ENCODE peak calls at places on chromosomes 6 and 20, in ten cellular contexts. U, M, X, A, G, Z, B, S, Y and E are unnamed samples.

GRCh38 chr20:45816951-45817651 is 4.7 kb downstream of the UBE2C start:
- DNase-seq in A (no peak), G (no peak), B (no peak), Y (no peak), S (no peak), U (no peak), M (no peak), Z (no peak), X (no peak), E (no peak)

GRCh38 chr20:14919473-14920157 is 582.2 kb upstream of the FLRT3 start:
- DNase-seq in S (peak), Y (no peak), Z (peak), B (no peak), G (peak), A (no peak), X (peak), M (no peak), U (no peak), E (no peak)

GRCh38 chr20:8424986-8425385 is 292.9 kb downstream of the PLCB1 start:
- DNase-seq in Y (no peak), G (no peak), Z (no peak), X (no peak), M (no peak), U (no peak), B (no peak), A (no peak), S (no peak), E (no peak)

GRCh38 chr6:167300902-167301425 is 9.8 kb downstream of the UNC93A start:
- DNase-seq in G (peak), U (no peak), A (no peak), Z (no peak), B (no peak), M (no peak), S (no peak), Y (no peak), X (no peak), E (no peak)

GRCh38 chr6:104718672-104719071 is 141.0 kb downstream of the HACE1 start:
- DNase-seq in Y (no peak), G (no peak), Z (no peak), U (peak), X (no peak), A (no peak), M (no peak), B (no peak), S (no peak), E (no peak)

GRCh38 chr6:424741-425417 is 33.3 kb downstream of the IRF4 start:
- DNase-seq in B (no peak), X (no peak), A (no peak), Z (no peak), G (no peak), U (no peak), Y (no peak), S (no peak), M (no peak), E (no peak)

GRCh38 chr6:107784669-107785068 is 39.4 kb downstream of the SCML4 start:
- DNase-seq in A (no peak), G (no peak), M (no peak), B (no peak), Y (no peak), U (peak), Z (no peak), X (no peak), S (no peak), E (no peak)

GRCh38 chr6:30683980-30684338 is 2.5 kb downstream of the PPP1R18 start:
- DNase-seq in U (no peak), G (no peak), M (no peak), A (no peak), X (no peak), Z (no peak), B (no peak), Y (no peak), S (no peak), E (no peak)

GRCh38 chr6:93644611-93645010 is 225.3 kb upstream of the EPHA7 start:
- DNase-seq in S (no peak), X (no peak), A (no peak), U (no peak), Z (no peak), G (no peak), M (no peak), B (no peak), Y (no peak), E (peak)

GRCh38 chr6:44224978-44225330 is 1.6 kb downstream of the SLC29A1 start:
- DNase-seq in B (no peak), U (no peak), G (no peak), Y (no peak), S (no peak), A (no peak), X (no peak), Z (no peak), M (no peak), E (no peak)

GRCh38 chr6:73388800-73389512 is 5.7 kb upstream of the DDX43 start:
- DNase-seq in X (peak), U (peak), Z (peak), Y (peak), G (peak), A (peak), M (peak), S (peak), B (no peak), E (peak)

GRCh38 chr6:37673436-37673835 is 24.2 kb downstream of the MDGA1 start:
- DNase-seq in G (no peak), X (no peak), Z (no peak), B (no peak), A (no peak), U (no peak), M (no peak), S (no peak), Y (no peak), E (no peak)

GRCh38 chr6:168415149-168415992 is 25.6 kb upstream of the SMOC2 start:
- DNase-seq in B (no peak), Y (no peak), A (no peak), G (no peak), Z (no peak), M (no peak), X (no peak), S (no peak), U (no peak), E (peak)

GRCh38 chr20:47782091-47782490 is 3.2 kb downstream of the SULF2 start:
- DNase-seq in Z (no peak), S (no peak), Y (no peak), U (no peak), M (no peak), B (no peak), A (no peak), X (no peak), G (no peak), E (no peak)

GRCh38 chr6:144278659-144279314 is 6.3 kb upstream of the UTRN start:
- DNase-seq in G (no peak), A (no peak), X (no peak), U (no peak), Y (no peak), S (peak), Z (peak), B (no peak), M (no peak), E (no peak)

GRCh38 chr6:166724576-166724975 is 97.5 kb upstream of the RPS6KA2 start:
- DNase-seq in B (no peak), M (no peak), S (no peak), U (no peak), G (no peak), A (no peak), Z (no peak), Y (no peak), X (no peak), E (no peak)

GRCh38 chr20:23145281-23145700 is 59.2 kb upstream of the CD93 start:
- DNase-seq in X (no peak), S (no peak), A (no peak), M (peak), B (no peak), U (peak), Z (no peak), Y (no peak), G (peak), E (peak)

GRCh38 chr6:219019-219570 is 73.2 kb upstream of the DUSP22 start:
- DNase-seq in A (no peak), Z (no peak), M (no peak), X (no peak), U (no peak), S (no peak), Y (no peak), G (no peak), B (no peak), E (no peak)

GRCh38 chr6:15073344-15073789 is 172.5 kb upstream of the JARID2 start:
- DNase-seq in Z (no peak), S (peak), A (no peak), X (no peak), Y (no peak), M (no peak), U (peak), B (no peak), G (no peak), E (no peak)

GRCh38 chr6:52642381-52642780 is 28.5 kb upstream of the TMEM14A start:
- DNase-seq in U (no peak), Z (no peak), B (no peak), M (no peak), S (no peak), G (no peak), A (no peak), Y (no peak), X (no peak), E (no peak)

GRCh38 chr20:14470231-14470894 is 133.0 kb upstream of the FLRT3 start:
- DNase-seq in B (no peak), Z (no peak), U (no peak), G (peak), M (no peak), A (no peak), X (peak), S (no peak), Y (no peak), E (no peak)

GRCh38 chr6:165081944-165082532 is 227.4 kb downstream of the C6orf118 start:
- DNase-seq in A (no peak), G (no peak), X (no peak), S (no peak), B (no peak), U (no peak), Z (no peak), M (no peak), Y (no peak), E (no peak)

GRCh38 chr20:32845786-32846185 is 12.9 kb upstream of the EFCAB8 start:
- DNase-seq in U (no peak), B (no peak), Z (no peak), M (no peak), X (no peak), A (no peak), Y (no peak), G (no peak), S (no peak), E (no peak)

GRCh38 chr6:25312034-25312620 is 33.0 kb downstream of the CARMIL1 start:
- DNase-seq in A (no peak), M (no peak), Y (no peak), Z (no peak), S (no peak), B (no peak), G (no peak), X (peak), U (peak), E (peak)

GRCh38 chr6:17850281-17850680 is 137.2 kb downstream of the KIF13A start:
- DNase-seq in A (no peak), M (no peak), B (no peak), U (no peak), Y (no peak), X (no peak), S (no peak), G (no peak), Z (no peak), E (no peak)

DNA sequence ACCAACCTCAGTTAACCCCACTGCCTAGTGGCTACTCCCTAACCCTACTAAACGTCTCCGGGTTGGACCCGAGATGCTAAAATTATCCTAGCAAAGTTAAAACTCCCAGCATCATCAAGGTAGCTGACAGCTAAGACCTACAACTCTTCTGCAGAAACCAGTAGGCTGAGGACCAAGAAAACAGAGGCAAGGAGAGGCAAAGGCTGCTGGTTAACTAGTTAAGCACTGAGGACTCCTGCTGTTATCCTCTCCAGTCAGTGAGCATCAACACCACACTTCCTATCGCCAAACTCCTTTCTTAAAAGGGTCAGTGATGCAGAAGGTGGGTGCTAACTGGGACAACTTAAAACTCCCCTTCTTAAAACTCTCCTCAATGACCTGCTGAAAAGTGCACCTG is 1.8 kb downstream of the TRERF1 start:
- DNase-seq in X (no peak), A (no peak), S (no peak), G (no peak), B (no peak), Z (no peak), U (peak), Y (no peak), M (no peak), E (peak)
- TF ChIP-seq CTCF in X (no peak), A (no peak), S (no peak), G (no peak), B (no peak), Z (no peak), U (no peak), Y (no peak), M (no peak), E (no peak)

GRCh38 chr6:98836962-98837944 is 2.9 kb downstream of the POU3F2 start:
- DNase-seq in U (peak), G (no peak), M (no peak), X (no peak), Z (no peak), B (no peak), S (no peak), A (no peak), Y (no peak), E (no peak)

GRCh38 chr6:98834060-98835031 is at the start of gene POU3F2:
- DNase-seq in M (peak), B (peak), G (peak), Y (peak), Z (peak), A (peak), S (peak), U (peak), X (peak), E (peak)

GRCh38 chr6:98835149-98836024 is 1.0 kb downstream of the POU3F2 start:
- DNase-seq in G (no peak), A (no peak), S (no peak), B (peak), U (peak), X (peak), Z (no peak), Y (no peak), M (peak), E (no peak)

GRCh38 chr6:98838027-98838426 is 3.7 kb downstream of the POU3F2 start:
- DNase-seq in S (no peak), B (no peak), X (no peak), M (no peak), Z (no peak), U (peak), G (no peak), Y (no peak), A (no peak), E (no peak)

GRCh38 chr6:98836025-98836961 is 1.9 kb downstream of the POU3F2 start:
- DNase-seq in Z (no peak), G (no peak), A (no peak), B (peak), Y (no peak), M (no peak), U (no peak), S (no peak), X (no peak), E (no peak)
- H3K4me3 ChIP-seq in Z (no peak), G (peak), A (no peak), B (peak), Y (no peak), M (no peak), U (no peak), S (no peak), X (peak), E (no peak)

GRCh38 chr20:44253528-44253927 is 6.4 kb downstream of the GDAP1L1 start:
- DNase-seq in X (peak), U (no peak), M (no peak), B (no peak), S (peak), Z (no peak), G (no peak), Y (no peak), A (no peak), E (no peak)
- TF ChIP-seq CTCF in X (no peak), U (no peak), M (no peak), B (no peak), S (no peak), Z (no peak), G (no peak), Y (no peak), A (peak), E (peak)

DNA sequence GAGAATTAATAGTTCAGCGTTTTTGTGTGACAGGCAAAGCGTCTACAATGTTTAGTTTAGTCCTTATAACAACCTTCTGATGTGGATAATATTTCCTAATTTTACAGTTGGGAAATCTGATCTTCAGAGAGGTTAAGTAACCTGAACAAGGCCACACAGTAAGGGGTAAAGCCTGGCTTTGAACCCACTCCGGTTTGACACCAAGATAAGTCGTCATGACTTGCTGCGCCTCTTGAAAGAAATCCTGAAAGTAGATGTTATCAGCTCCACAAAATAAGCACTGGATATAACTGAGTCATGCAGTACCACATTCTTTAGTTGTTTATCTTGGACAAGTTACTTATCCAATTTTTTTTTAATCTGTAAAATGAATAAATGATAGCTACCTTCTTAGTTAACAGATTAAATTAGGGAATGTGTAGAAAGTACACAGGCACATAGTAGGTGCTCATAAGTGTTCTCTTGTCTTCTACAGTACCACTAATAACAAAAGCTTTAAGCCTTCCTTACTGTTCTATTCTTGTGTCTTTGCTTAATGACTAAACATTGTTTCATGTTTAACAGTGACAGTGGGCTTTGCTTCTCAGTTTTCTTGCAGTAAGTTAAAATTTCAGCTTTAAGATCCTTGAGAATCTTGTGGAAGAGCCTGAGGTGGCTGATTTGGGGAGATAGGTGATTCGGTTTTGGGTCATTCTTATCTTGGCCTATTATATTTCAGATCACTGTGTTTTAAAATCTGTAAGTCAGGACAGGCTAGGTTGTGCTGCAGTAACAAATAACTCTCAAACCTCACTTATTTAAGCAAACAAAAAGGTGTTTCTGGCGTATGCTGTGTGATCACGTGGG is 2.1 kb downstream of the HIVEP1 start:
- DNase-seq in X (peak), A (no peak), G (no peak), S (peak), U (peak), Z (no peak), B (no peak), Y (no peak), M (no peak), E (peak)
- H3K4me3 ChIP-seq in X (peak), A (peak), G (no peak), S (peak), U (no peak), Z (no peak), B (no peak), Y (no peak), M (no peak), E (no peak)

GRCh38 chr20:62548483-62548882 is 72.7 kb upstream of the GATA5 start:
- DNase-seq in G (no peak), A (no peak), M (no peak), S (no peak), Y (no peak), Z (no peak), X (no peak), B (no peak), U (no peak), E (no peak)

GRCh38 chr20:62549029-62549428 is 73.2 kb upstream of the GATA5 start:
- DNase-seq in A (no peak), B (no peak), M (no peak), S (no peak), Z (no peak), X (no peak), Y (no peak), U (no peak), G (no peak), E (no peak)

GRCh38 chr20:62550087-62550565 is 74.3 kb upstream of the GATA5 start:
- DNase-seq in S (no peak), X (peak), B (no peak), Z (no peak), U (no peak), M (peak), Y (no peak), A (no peak), G (no peak), E (no peak)

GRCh38 chr20:62551408-62552323 is 75.9 kb upstream of the GATA5 start:
- DNase-seq in S (no peak), Z (no peak), B (no peak), X (no peak), Y (no peak), M (no peak), U (no peak), G (no peak), A (no peak), E (no peak)

GRCh38 chr20:62549499-62550086 is 73.8 kb upstream of the GATA5 start:
- DNase-seq in B (no peak), S (no peak), M (peak), G (no peak), Z (no peak), X (no peak), U (no peak), A (no peak), Y (no peak), E (no peak)
- TF ChIP-seq CTCF in B (no peak), S (no peak), M (no peak), G (no peak), Z (no peak), X (peak), U (no peak), A (peak), Y (no peak), E (no peak)

GRCh38 chr6:34247481-34248197 is 1.2 kb downstream of the SMIM29 start:
- DNase-seq in B (no peak), X (no peak), A (no peak), U (no peak), Y (no peak), Z (no peak), S (no peak), M (peak), G (no peak), E (no peak)
- H3K4me3 ChIP-seq in B (peak), X (peak), A (peak), U (peak), Y (peak), Z (no peak), S (peak), M (peak), G (no peak), E (peak)

DNA sequence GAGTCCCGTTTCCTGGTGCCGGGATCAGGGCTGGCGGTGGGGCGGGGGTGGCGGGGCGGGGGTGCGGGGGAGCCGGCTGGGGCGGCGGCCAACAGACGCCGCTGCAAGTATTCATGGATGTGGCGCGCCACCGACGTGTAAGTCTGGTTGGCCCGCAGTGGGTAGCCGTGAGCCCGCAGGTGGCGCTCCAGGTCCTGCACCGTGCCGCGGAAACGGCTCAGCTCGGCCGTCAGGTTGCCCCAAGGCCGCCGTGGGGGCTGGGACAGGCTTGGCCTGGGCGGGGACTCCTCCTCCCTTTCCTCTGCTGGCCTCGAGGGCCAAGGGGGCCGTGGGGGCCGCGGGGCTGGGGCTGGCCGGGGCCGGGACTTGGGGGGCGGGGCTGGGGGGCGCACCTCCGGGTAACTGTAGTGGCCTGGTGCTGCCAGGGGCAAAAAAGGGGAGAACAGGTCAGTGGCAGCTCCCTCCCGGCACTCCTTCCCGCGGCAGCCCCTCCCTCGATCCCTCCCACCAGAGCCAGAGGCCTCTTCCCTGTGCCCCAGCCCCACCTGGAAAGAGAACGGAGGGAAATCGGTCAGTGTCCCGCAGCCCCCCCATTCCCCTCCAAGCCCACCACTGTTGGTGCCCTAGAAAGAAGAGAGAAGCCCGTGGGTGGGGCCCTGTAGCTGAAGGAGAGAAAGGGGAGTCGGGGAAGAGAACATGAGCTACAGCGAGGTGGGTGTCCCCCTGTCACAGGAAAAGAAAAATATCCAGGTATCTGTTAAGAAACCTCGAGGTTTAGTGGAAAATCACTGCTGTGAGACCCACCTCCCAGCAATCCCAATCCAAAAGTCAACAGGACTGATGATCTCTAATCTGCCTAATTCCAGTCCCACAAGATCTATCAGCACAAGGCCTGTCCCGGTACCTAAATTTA is 21.3 kb downstream of the TNXB start:
- DNase-seq in Z (peak), G (peak), S (peak), B (no peak), M (peak), A (no peak), Y (peak), U (peak), X (peak), E (peak)
- TF ChIP-seq CTCF in Z (peak), G (peak), S (peak), B (peak), M (peak), A (peak), Y (no peak), U (peak), X (peak), E (peak)